ENCODE peak calls at places on chromosomes 7 and 10, in eight cellular contexts. One of them, this sample, is unnamed.

GRCh38 chr7:75050501-75050900 is 23.1 kb downstream of the RCC1L start:
- DNase-seq in AG09309: no peak
- DNase-seq in transverse colon: no peak
- DNase-seq in GM10248: no peak
- DNase-seq in activated CD8-positive, alpha-beta T cell treated with anti-CD3 and anti-CD28 coated beads for 36 hours: no peak
- DNase-seq in HFF-Myc: no peak
- DNase-seq in stomach: no peak
- DNase-seq in HL-60: no peak
- DNase-seq in this sample: no peak

GRCh38 chr10:16440396-16441105 is 3.7 kb downstream of the PTER start:
- DNase-seq in AG09309: no peak
- DNase-seq in transverse colon: no peak
- DNase-seq in GM10248: no peak
- DNase-seq in activated CD8-positive, alpha-beta T cell treated with anti-CD3 and anti-CD28 coated beads for 36 hours: peak; percentile 23
- DNase-seq in HFF-Myc: no peak
- DNase-seq in stomach: peak; percentile 56
- DNase-seq in HL-60: no peak
- DNase-seq in this sample: no peak

GRCh38 chr10:125843603-125844329 is 20.4 kb downstream of the BCCIP start:
- DNase-seq in AG09309: no peak
- DNase-seq in transverse colon: no peak
- DNase-seq in GM10248: no peak
- DNase-seq in activated CD8-positive, alpha-beta T cell treated with anti-CD3 and anti-CD28 coated beads for 36 hours: no peak
- DNase-seq in HFF-Myc: no peak
- DNase-seq in stomach: no peak
- DNase-seq in HL-60: no peak
- DNase-seq in this sample: no peak

GRCh38 chr10:128854965-128855364 is 612.1 kb upstream of the MGMT start:
- DNase-seq in AG09309: no peak
- DNase-seq in transverse colon: peak; percentile 75
- DNase-seq in GM10248: no peak
- DNase-seq in activated CD8-positive, alpha-beta T cell treated with anti-CD3 and anti-CD28 coated beads for 36 hours: no peak
- DNase-seq in HFF-Myc: no peak
- DNase-seq in stomach: peak; percentile 86
- DNase-seq in HL-60: no peak
- DNase-seq in this sample: no peak

GRCh38 chr10:118238573-118239240 is 103.4 kb downstream of the FAM204A start:
- DNase-seq in AG09309: no peak
- DNase-seq in transverse colon: no peak
- DNase-seq in GM10248: no peak
- DNase-seq in activated CD8-positive, alpha-beta T cell treated with anti-CD3 and anti-CD28 coated beads for 36 hours: no peak
- DNase-seq in HFF-Myc: no peak
- DNase-seq in stomach: no peak
- DNase-seq in HL-60: no peak
- DNase-seq in this sample: no peak

GRCh38 chr7:148866362-148866761 is 17.7 kb downstream of the EZH2 start:
- DNase-seq in AG09309: no peak
- DNase-seq in transverse colon: no peak
- DNase-seq in GM10248: no peak
- DNase-seq in activated CD8-positive, alpha-beta T cell treated with anti-CD3 and anti-CD28 coated beads for 36 hours: no peak
- DNase-seq in HFF-Myc: no peak
- DNase-seq in stomach: no peak
- DNase-seq in HL-60: no peak
- DNase-seq in this sample: no peak

GRCh38 chr10:26621243-26621888 is 76.1 kb upstream of the PDSS1 start:
- DNase-seq in AG09309: no peak
- DNase-seq in transverse colon: no peak
- DNase-seq in GM10248: no peak
- DNase-seq in activated CD8-positive, alpha-beta T cell treated with anti-CD3 and anti-CD28 coated beads for 36 hours: no peak
- DNase-seq in HFF-Myc: no peak
- DNase-seq in stomach: no peak
- DNase-seq in HL-60: no peak
- DNase-seq in this sample: no peak

GRCh38 chr7:137717811-137718271 is 128.9 kb downstream of the DGKI start:
- DNase-seq in AG09309: no peak
- DNase-seq in transverse colon: no peak
- DNase-seq in GM10248: no peak
- DNase-seq in activated CD8-positive, alpha-beta T cell treated with anti-CD3 and anti-CD28 coated beads for 36 hours: peak; percentile 3
- DNase-seq in HFF-Myc: no peak
- DNase-seq in stomach: no peak
- DNase-seq in HL-60: peak; percentile 53
- DNase-seq in this sample: no peak

GRCh38 chr7:128810997-128811396 is 19.2 kb upstream of the FLNC start:
- DNase-seq in AG09309: no peak
- DNase-seq in transverse colon: no peak
- DNase-seq in GM10248: no peak
- DNase-seq in activated CD8-positive, alpha-beta T cell treated with anti-CD3 and anti-CD28 coated beads for 36 hours: no peak
- DNase-seq in HFF-Myc: no peak
- DNase-seq in stomach: no peak
- DNase-seq in HL-60: no peak
- DNase-seq in this sample: no peak

GRCh38 chr7:87886875-87887274 is 10.6 kb downstream of the DBF4 start:
- DNase-seq in AG09309: peak; percentile 28
- DNase-seq in transverse colon: no peak
- DNase-seq in GM10248: no peak
- DNase-seq in activated CD8-positive, alpha-beta T cell treated with anti-CD3 and anti-CD28 coated beads for 36 hours: no peak
- DNase-seq in HFF-Myc: no peak
- DNase-seq in stomach: no peak
- DNase-seq in HL-60: no peak
- DNase-seq in this sample: no peak

GRCh38 chr10:129615381-129615780 is 148.3 kb downstream of the MGMT start:
- DNase-seq in AG09309: no peak
- DNase-seq in transverse colon: no peak
- DNase-seq in GM10248: no peak
- DNase-seq in activated CD8-positive, alpha-beta T cell treated with anti-CD3 and anti-CD28 coated beads for 36 hours: no peak
- DNase-seq in HFF-Myc: no peak
- DNase-seq in stomach: no peak
- DNase-seq in HL-60: no peak
- DNase-seq in this sample: no peak

GRCh38 chr7:96636342-96636865 is 73.2 kb downstream of the SEM1 start:
- DNase-seq in AG09309: peak; percentile 5
- DNase-seq in transverse colon: no peak
- DNase-seq in GM10248: no peak
- DNase-seq in activated CD8-positive, alpha-beta T cell treated with anti-CD3 and anti-CD28 coated beads for 36 hours: no peak
- DNase-seq in HFF-Myc: no peak
- DNase-seq in stomach: no peak
- DNase-seq in HL-60: no peak
- DNase-seq in this sample: no peak

GRCh38 chr7:28291559-28291958 is 111.0 kb upstream of the JAZF1 start:
- DNase-seq in AG09309: no peak
- DNase-seq in transverse colon: no peak
- DNase-seq in GM10248: no peak
- DNase-seq in activated CD8-positive, alpha-beta T cell treated with anti-CD3 and anti-CD28 coated beads for 36 hours: no peak
- DNase-seq in HFF-Myc: no peak
- DNase-seq in stomach: no peak
- DNase-seq in HL-60: no peak
- DNase-seq in this sample: no peak

GRCh38 chr7:35336444-35336843 is 82.5 kb upstream of the TBX20 start:
- DNase-seq in AG09309: no peak
- DNase-seq in transverse colon: no peak
- DNase-seq in GM10248: no peak
- DNase-seq in activated CD8-positive, alpha-beta T cell treated with anti-CD3 and anti-CD28 coated beads for 36 hours: no peak
- DNase-seq in HFF-Myc: no peak
- DNase-seq in stomach: no peak
- DNase-seq in HL-60: no peak
- DNase-seq in this sample: no peak

DNA sequence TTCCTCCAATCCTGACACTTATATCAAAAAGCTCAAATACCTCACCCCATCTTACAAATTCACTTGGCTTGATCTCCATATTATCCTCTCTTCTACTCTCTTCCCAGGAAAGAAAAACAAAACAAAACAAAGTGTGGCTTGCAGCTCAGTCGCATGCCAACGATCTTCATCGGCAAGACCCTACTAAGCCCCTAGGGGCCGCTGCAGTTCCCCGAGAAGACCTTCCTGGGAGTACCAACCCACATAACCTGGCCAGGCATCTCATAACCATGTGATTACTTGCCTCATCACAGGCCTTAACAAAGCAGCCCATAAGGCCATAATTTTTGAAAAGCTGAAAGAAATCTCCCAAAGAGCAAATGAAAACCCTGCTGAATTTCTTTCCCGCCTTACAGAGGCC is 103.7 kb downstream of the ZNF92 start:
- DNase-seq in AG09309: no peak
- DNase-seq in transverse colon: no peak
- DNase-seq in GM10248: no peak
- DNase-seq in activated CD8-positive, alpha-beta T cell treated with anti-CD3 and anti-CD28 coated beads for 36 hours: peak; percentile 18
- DNase-seq in HFF-Myc: no peak
- DNase-seq in stomach: no peak
- DNase-seq in HL-60: no peak
- DNase-seq in this sample: peak; percentile 43
- TF ChIP-seq CTCF in AG09309: peak; percentile 32
- TF ChIP-seq CTCF in transverse colon: no peak
- TF ChIP-seq CTCF in GM10248: no peak
- TF ChIP-seq CTCF in activated CD8-positive, alpha-beta T cell treated with anti-CD3 and anti-CD28 coated beads for 36 hours: no peak
- TF ChIP-seq CTCF in HFF-Myc: peak; percentile 61
- TF ChIP-seq CTCF in stomach: no peak
- TF ChIP-seq CTCF in HL-60: no peak
- TF ChIP-seq CTCF in this sample: peak; percentile 40

DNA sequence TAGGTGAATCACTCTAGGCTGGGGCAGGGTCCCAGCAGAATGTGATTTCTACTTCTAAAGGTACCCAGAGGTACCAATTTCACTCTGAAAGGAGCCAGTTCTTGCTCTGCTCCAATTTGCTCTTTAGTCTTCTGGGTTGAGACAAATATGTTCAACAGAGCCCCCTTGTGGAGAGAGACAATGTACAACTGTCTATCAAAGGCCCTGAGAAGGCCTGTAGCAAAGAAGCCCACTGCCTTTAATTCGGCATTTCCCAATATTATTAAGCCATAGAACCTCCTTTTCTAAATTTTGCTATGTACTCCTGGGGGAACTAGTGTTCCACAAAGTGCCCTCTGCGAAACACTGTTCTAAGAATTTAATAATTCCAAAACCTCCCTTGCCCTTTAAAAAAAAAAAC is 161.0 kb upstream of the BMPER start:
- DNase-seq in AG09309: no peak
- DNase-seq in transverse colon: no peak
- DNase-seq in GM10248: peak; percentile 35
- DNase-seq in activated CD8-positive, alpha-beta T cell treated with anti-CD3 and anti-CD28 coated beads for 36 hours: peak; percentile 7
- DNase-seq in HFF-Myc: no peak
- DNase-seq in stomach: no peak
- DNase-seq in HL-60: peak; percentile 23
- DNase-seq in this sample: no peak
- TF ChIP-seq CTCF in AG09309: peak; percentile 8
- TF ChIP-seq CTCF in transverse colon: peak; percentile 47
- TF ChIP-seq CTCF in GM10248: peak; percentile 15
- TF ChIP-seq CTCF in activated CD8-positive, alpha-beta T cell treated with anti-CD3 and anti-CD28 coated beads for 36 hours: peak; percentile 58
- TF ChIP-seq CTCF in HFF-Myc: peak; percentile 28
- TF ChIP-seq CTCF in stomach: no peak
- TF ChIP-seq CTCF in HL-60: no peak
- TF ChIP-seq CTCF in this sample: no peak

GRCh38 chr7:45980181-45980905 is 59.3 kb upstream of the IGFBP3 start:
- DNase-seq in AG09309: no peak
- DNase-seq in transverse colon: no peak
- DNase-seq in GM10248: no peak
- DNase-seq in activated CD8-positive, alpha-beta T cell treated with anti-CD3 and anti-CD28 coated beads for 36 hours: no peak
- DNase-seq in HFF-Myc: no peak
- DNase-seq in stomach: no peak
- DNase-seq in HL-60: no peak
- DNase-seq in this sample: no peak
- TF ChIP-seq CTCF in AG09309: peak; percentile 37
- TF ChIP-seq CTCF in transverse colon: no peak
- TF ChIP-seq CTCF in GM10248: no peak
- TF ChIP-seq CTCF in activated CD8-positive, alpha-beta T cell treated with anti-CD3 and anti-CD28 coated beads for 36 hours: no peak
- TF ChIP-seq CTCF in HFF-Myc: no peak
- TF ChIP-seq CTCF in stomach: no peak
- TF ChIP-seq CTCF in HL-60: no peak
- TF ChIP-seq CTCF in this sample: no peak

GRCh38 chr7:144650439-144650838 is 185.4 kb downstream of the TPK1 start:
- DNase-seq in AG09309: no peak
- DNase-seq in transverse colon: no peak
- DNase-seq in GM10248: no peak
- DNase-seq in activated CD8-positive, alpha-beta T cell treated with anti-CD3 and anti-CD28 coated beads for 36 hours: no peak
- DNase-seq in HFF-Myc: no peak
- DNase-seq in stomach: no peak
- DNase-seq in HL-60: no peak
- DNase-seq in this sample: no peak

GRCh38 chr7:144659211-144659610 is 176.6 kb downstream of the TPK1 start:
- DNase-seq in AG09309: no peak
- DNase-seq in transverse colon: no peak
- DNase-seq in GM10248: no peak
- DNase-seq in activated CD8-positive, alpha-beta T cell treated with anti-CD3 and anti-CD28 coated beads for 36 hours: no peak
- DNase-seq in HFF-Myc: no peak
- DNase-seq in stomach: no peak
- DNase-seq in HL-60: no peak
- DNase-seq in this sample: no peak

GRCh38 chr7:144649120-144649519 is 186.7 kb downstream of the TPK1 start:
- DNase-seq in AG09309: no peak
- DNase-seq in transverse colon: no peak
- DNase-seq in GM10248: no peak
- DNase-seq in activated CD8-positive, alpha-beta T cell treated with anti-CD3 and anti-CD28 coated beads for 36 hours: no peak
- DNase-seq in HFF-Myc: no peak
- DNase-seq in stomach: no peak
- DNase-seq in HL-60: no peak
- DNase-seq in this sample: no peak

GRCh38 chr7:144656960-144657359 is 178.9 kb downstream of the TPK1 start:
- DNase-seq in AG09309: no peak
- DNase-seq in transverse colon: no peak
- DNase-seq in GM10248: no peak
- DNase-seq in activated CD8-positive, alpha-beta T cell treated with anti-CD3 and anti-CD28 coated beads for 36 hours: peak; percentile 4
- DNase-seq in HFF-Myc: no peak
- DNase-seq in stomach: no peak
- DNase-seq in HL-60: peak; percentile 7
- DNase-seq in this sample: peak; percentile 14

DNA sequence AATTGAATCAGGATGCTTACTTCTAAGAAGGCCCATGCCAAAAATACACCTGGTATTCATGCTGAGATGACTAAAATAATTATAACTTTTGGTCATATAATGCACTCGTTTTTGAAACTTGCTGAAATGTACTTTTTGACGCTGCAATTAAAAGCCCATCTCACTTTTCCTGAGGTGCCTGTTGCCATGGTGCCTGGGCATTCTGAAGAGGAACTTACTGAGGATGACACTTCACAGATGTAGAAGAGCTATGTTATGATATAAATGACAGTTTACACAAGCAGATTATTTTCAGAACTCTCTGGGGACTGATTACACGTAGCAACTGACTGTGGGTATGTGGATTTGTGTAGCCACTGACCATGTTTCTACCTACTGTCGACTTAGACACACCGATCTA is 182.4 kb downstream of the TPK1 start:
- DNase-seq in AG09309: no peak
- DNase-seq in transverse colon: no peak
- DNase-seq in GM10248: no peak
- DNase-seq in activated CD8-positive, alpha-beta T cell treated with anti-CD3 and anti-CD28 coated beads for 36 hours: no peak
- DNase-seq in HFF-Myc: no peak
- DNase-seq in stomach: no peak
- DNase-seq in HL-60: no peak
- DNase-seq in this sample: no peak
- TF ChIP-seq CTCF in AG09309: no peak
- TF ChIP-seq CTCF in transverse colon: no peak
- TF ChIP-seq CTCF in GM10248: no peak
- TF ChIP-seq CTCF in activated CD8-positive, alpha-beta T cell treated with anti-CD3 and anti-CD28 coated beads for 36 hours: no peak
- TF ChIP-seq CTCF in HFF-Myc: no peak
- TF ChIP-seq CTCF in stomach: no peak
- TF ChIP-seq CTCF in HL-60: no peak
- TF ChIP-seq CTCF in this sample: no peak

This sample was measured in Caco-2.